ENCODE peak calls at places on chromosome X, in six cellular contexts. W, V, U, S, A and M are unnamed samples.
A peak's percentile ranks its signal among the peaks of the same experiment; 100 is the strongest.

GRCh38 chrX:26586570-26586969 is 370.6 kb downstream of the MAGEB5 start:
- DNase-seq in W (no peak), V (no peak), U (no peak), S (no peak), A (no peak), M (no peak)

GRCh38 chrX:102154218-102154860 is 1.4 kb downstream of the BEX5 start:
- DNase-seq in W (peak; percentile 9), V (no peak), U (peak; percentile 16), S (no peak), A (peak; percentile 3), M (no peak)

GRCh38 chrX:11787564-11787963 is 29.5 kb downstream of the MSL3 start:
- DNase-seq in W (peak; percentile 50), V (peak; percentile 77), U (peak; percentile 64), S (peak; percentile 40), A (peak; percentile 75), M (peak; percentile 37)

GRCh38 chrX:99371976-99372595 is 1038.0 kb downstream of the PCDH19 start:
- DNase-seq in W (no peak), V (no peak), U (peak; percentile 58), S (no peak), A (no peak), M (no peak)

GRCh38 chrX:108332281-108332680 is 105.9 kb downstream of the COL4A6 start:
- DNase-seq in W (no peak), V (no peak), U (no peak), S (no peak), A (no peak), M (no peak)

GRCh38 chrX:48531359-48531954 is 8.1 kb upstream of the TBC1D25 start:
- DNase-seq in W (no peak), V (no peak), U (no peak), S (no peak), A (no peak), M (no peak)

GRCh38 chrX:40359593-40359992 is 221.2 kb upstream of the ATP6AP2 start:
- DNase-seq in W (no peak), V (no peak), U (no peak), S (no peak), A (no peak), M (no peak)

GRCh38 chrX:141405878-141406492 is 163.7 kb upstream of the SPANXC start:
- DNase-seq in W (no peak), V (no peak), U (no peak), S (no peak), A (no peak), M (no peak)

GRCh38 chrX:149037301-149037700 is 467.8 kb downstream of the IDS start:
- DNase-seq in W (no peak), V (no peak), U (no peak), S (no peak), A (no peak), M (no peak)

GRCh38 chrX:123476636-123477219 is 256.1 kb downstream of the THOC2 start:
- DNase-seq in W (no peak), V (no peak), U (no peak), S (no peak), A (no peak), M (no peak)

GRCh38 chrX:123477673-123478072 is 255.2 kb downstream of the THOC2 start:
- DNase-seq in W (no peak), V (no peak), U (no peak), S (no peak), A (no peak), M (no peak)

DNA sequence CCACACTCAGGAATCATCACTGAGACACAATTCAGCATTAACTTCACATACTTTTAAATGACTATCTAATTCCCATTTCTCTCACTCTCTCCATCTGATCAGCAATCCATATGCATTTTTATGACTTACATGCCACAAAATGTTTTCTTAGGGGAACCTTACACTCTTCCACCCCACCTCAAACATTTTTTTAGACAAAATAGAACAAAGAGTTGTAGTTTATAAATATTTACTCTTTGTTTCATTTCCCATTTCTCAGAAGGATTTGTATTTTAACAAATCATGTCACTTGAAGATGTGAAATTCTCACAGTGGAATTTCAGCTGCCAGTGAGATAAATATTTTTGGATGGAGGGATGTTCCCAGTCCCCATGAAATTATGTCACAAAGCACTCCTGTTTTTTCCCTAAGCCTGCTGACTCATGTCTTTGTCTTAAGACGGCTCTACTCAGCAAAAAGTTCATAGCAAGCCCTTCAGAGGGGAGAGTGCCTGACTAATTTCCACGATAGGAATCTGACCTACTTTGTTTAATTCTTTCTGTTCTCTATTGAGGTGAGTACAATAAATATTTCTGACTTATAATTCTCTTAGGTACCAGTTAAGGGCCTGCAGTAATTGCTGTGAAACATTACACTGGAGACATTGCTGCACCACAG is 257.7 kb downstream of the THOC2 start:
- DNase-seq in W (no peak), V (no peak), U (no peak), S (no peak), A (no peak), M (no peak)
- TF ChIP-seq POLR2AphosphoS5 in W (no peak), V (no peak), U (no peak), S (no peak), A (no peak), M (no peak)

GRCh38 chrX:7262551-7262950 is 114.6 kb upstream of the PUDP start:
- DNase-seq in W (no peak), V (no peak), U (no peak), S (no peak), A (no peak), M (no peak)
- H3K4me1 ChIP-seq in W (no peaks in the 10 kb centered on the region), V (no peaks in the 10 kb centered on the region), U (no peaks in the 10 kb centered on the region), S (no peaks in the 10 kb centered on the region), A (no peaks in the 10 kb centered on the region), M (no peaks in the 10 kb centered on the region)

GRCh38 chrX:2498781-2499302 is 1.9 kb downstream of the DHRSX start:
- DNase-seq in W (peak; percentile 46), V (no peak), U (no peak), S (peak; percentile 8), A (no peak), M (peak; percentile 54)
- TF ChIP-seq POLR2AphosphoS5 in W (no peak), V (no peak), U (no peak), S (no peak), A (no peak), M (no peak)

GRCh38 chrX:130083107-130083490 is 27.2 kb downstream of the ELF4 start:
- DNase-seq in W (no peak), V (no peak), U (no peak), S (no peak), A (no peak), M (no peak)
- H3K4me1 ChIP-seq in W (peaks cover 4% of the 10 kb centered on the region), V (peaks cover 51% of the 10 kb centered on the region), U (peaks cover 17% of the 10 kb centered on the region), S (peaks cover 51% of the 10 kb centered on the region), A (peaks cover 22% of the 10 kb centered on the region), M (peaks cover 27% of the 10 kb centered on the region)

DNA sequence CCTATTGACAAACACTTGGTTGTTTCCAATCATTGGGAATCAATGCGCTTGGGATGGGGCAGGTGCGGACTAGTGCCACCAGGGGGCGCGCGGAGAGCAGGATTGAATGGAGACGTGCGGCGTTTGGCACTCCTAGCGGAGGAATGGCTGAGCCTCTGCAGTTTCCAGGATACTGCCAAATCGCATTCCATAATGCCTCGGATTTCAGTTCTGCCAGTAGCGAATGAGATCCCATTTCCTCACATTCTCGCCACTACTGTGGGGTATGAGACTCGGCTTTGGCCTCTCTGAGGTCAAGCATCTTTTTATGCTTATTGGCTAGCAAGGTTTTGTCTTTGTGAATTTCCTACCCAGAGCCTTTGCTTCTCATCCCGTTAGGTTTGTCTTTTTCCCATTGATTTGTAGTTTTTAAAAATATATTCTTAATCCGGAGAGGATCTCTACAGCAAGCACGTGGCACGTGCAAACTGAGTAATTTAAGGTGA is 28.7 kb downstream of the CLDN34 start:
- DNase-seq in W (peak; percentile 85), V (peak; percentile 87), U (peak; percentile 83), S (peak; percentile 89), A (peak; percentile 47), M (peak; percentile 93)
- TF ChIP-seq POLR2AphosphoS5 in W (peak; percentile 43), V (peak; percentile 83), U (no peak), S (peak; percentile 80), A (no peak), M (no peak)

GRCh38 chrX:150846130-150846529 is 52.3 kb downstream of the CD99L2 start:
- DNase-seq in W (no peak), V (no peak), U (no peak), S (no peak), A (no peak), M (no peak)
- H3K4me1 ChIP-seq in W (no peaks in the 10 kb centered on the region), V (peaks cover 11% of the 10 kb centered on the region), U (no peaks in the 10 kb centered on the region), S (no peaks in the 10 kb centered on the region), A (no peaks in the 10 kb centered on the region), M (no peaks in the 10 kb centered on the region)

DNA sequence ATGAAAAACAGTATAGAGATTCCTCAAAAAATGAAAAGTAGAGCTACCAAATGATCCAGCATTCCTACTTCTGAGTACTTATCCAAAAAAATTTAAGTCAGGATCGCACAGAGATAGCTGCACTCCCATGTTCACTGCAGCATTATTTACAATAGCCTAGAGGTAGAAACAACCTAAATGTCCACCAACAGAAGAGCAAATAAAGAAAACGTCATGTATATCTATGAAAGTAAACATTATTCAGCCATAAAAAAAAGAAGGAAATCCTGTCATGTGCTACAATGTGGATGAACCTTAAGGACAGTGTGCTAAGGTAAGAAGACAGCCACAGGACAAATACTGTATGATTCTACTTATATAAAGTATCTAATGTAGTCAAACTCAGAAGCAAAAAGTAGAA is 12.4 kb downstream of the THOC2 start:
- DNase-seq in W (no peak), V (no peak), U (no peak), S (no peak), A (no peak), M (no peak)
- TF ChIP-seq POLR2AphosphoS5 in W (no peak), V (no peak), U (no peak), S (no peak), A (no peak), M (no peak)

GRCh38 chrX:134551365-134552095 is 91.6 kb downstream of the HPRT1 start:
- DNase-seq in W (no peak), V (no peak), U (no peak), S (no peak), A (no peak), M (no peak)
- H3K4me1 ChIP-seq in W (peaks cover 13% of the 10 kb centered on the region), V (peaks cover 18% of the 10 kb centered on the region), U (no peaks in the 10 kb centered on the region), S (peaks cover 16% of the 10 kb centered on the region), A (peaks cover 6% of the 10 kb centered on the region), M (peaks cover 8% of the 10 kb centered on the region)

GRCh38 chrX:77009691-77010090 is 437.5 kb upstream of the FGF16 start:
- DNase-seq in W (no peak), V (no peak), U (no peak), S (no peak), A (no peak), M (no peak)

GRCh38 chrX:77017093-77017492 is 430.1 kb upstream of the FGF16 start:
- DNase-seq in W (no peak), V (no peak), U (no peak), S (no peak), A (no peak), M (no peak)

DNA sequence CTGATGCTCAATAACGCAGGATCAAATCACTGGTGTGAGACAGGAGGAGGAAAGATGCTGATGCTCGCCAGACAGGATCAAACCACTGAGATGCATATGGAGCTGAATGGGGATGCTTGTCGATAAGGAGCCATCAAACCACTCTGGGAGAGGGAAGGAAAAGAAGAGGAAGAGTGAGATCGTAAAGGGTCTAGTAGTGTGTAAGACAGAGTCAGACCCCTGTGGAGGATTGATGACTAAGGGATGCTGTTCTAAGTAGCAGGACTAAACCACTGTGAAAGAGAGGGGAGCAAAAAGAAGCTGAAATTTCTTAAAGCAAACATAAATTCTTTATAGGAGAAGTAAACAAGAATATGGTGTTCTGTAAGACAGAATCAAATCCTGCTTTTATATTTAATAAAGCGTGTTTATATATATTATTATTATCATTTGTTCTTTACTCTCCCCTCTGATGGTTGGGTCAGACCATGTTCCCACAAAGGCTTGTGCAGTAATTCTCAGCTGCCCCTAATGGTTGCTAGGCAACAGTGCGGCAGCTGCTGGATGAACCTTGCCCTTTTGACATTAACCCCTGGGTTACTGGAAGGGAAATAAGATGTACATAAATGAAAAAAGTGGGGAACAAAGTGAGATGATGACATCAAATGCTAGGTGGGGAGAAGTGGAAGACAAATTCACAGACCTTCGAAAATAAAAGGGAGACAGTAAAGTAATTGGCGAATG is 432.4 kb upstream of the FGF16 start:
- DNase-seq in W (no peak), V (no peak), U (peak; percentile 11), S (no peak), A (no peak), M (no peak)
- TF ChIP-seq POLR2AphosphoS5 in W (no peak), V (no peak), U (no peak), S (no peak), A (no peak), M (no peak)